ENCODE peak calls at places on chromosomes 5 and 9, in nine cellular contexts. H, O, A, D, V, P, N, U and K are unnamed samples.

GRCh38 chr9:13705356-13705755 is 425.9 kb upstream of the MPDZ start:
- DNase-seq in V (peak; percentile 67), U (no peak), O (no peak), N (no peak), P (no peak), H (peak; percentile 46), D (no peak), A (peak; percentile 84), K (no peak)

GRCh38 chr5:45089870-45090269 is 281.1 kb downstream of the MRPS30 start:
- DNase-seq in A (no peak), V (no peak), H (no peak), P (no peak), N (no peak), O (no peak), D (no peak), U (no peak), K (no peak)

GRCh38 chr5:178116406-178116885 is 3.1 kb downstream of the N4BP3 start:
- DNase-seq in N (peak; percentile 70), U (peak; percentile 31), P (no peak), D (no peak), V (no peak), H (no peak), A (no peak), O (no peak), K (no peak)

GRCh38 chr9:79976501-79977444 is 405.0 kb downstream of the TLE4 start:
- DNase-seq in N (no peak), A (no peak), D (no peak), H (no peak), U (no peak), V (no peak), O (no peak), P (no peak), K (peak; percentile 53)

GRCh38 chr5:125198270-125198974 is 452.0 kb upstream of the ZNF608 start:
- DNase-seq in P (no peak), H (peak; percentile 71), U (peak; percentile 27), V (peak; percentile 91), A (peak; percentile 93), D (peak; percentile 62), O (peak; percentile 39), N (no peak), K (no peak)

GRCh38 chr5:53091304-53091703 is 18.3 kb downstream of the MOCS2 start:
- DNase-seq in H (peak; percentile 64), V (peak; percentile 28), U (no peak), D (no peak), O (no peak), A (peak; percentile 72), P (no peak), N (no peak), K (no peak)

GRCh38 chr5:73625905-73626811 is at the start of gene ARHGEF28:
- DNase-seq in N (peak; percentile 55), D (peak; percentile 76), H (peak; percentile 58), V (no peak), A (peak; percentile 44), O (no peak), P (peak; percentile 20), U (peak; percentile 18), K (peak; percentile 24)

GRCh38 chr5:17952231-17952630 is 318.0 kb downstream of the TAF11L14 start:
- DNase-seq in D (no peak), A (no peak), N (no peak), H (no peak), P (no peak), O (no peak), U (no peak), V (no peak), K (no peak)

GRCh38 chr9:135961277-135961705 is at the start of gene UBAC1:
- DNase-seq in A (peak; percentile 90), V (peak; percentile 86), H (peak; percentile 94), U (peak; percentile 86), N (peak; percentile 100), O (peak; percentile 77), P (peak; percentile 88), D (peak; percentile 97), K (peak; percentile 97)

GRCh38 chr9:135960328-135961276 is 571 bp downstream of the UBAC1 start:
- DNase-seq in U (peak; percentile 26), H (no peak), D (peak; percentile 35), O (no peak), N (no peak), V (no peak), A (peak; percentile 15), P (peak; percentile 39), K (no peak)

GRCh38 chr9:135963338-135963737 is 2.2 kb upstream of the UBAC1 start:
- DNase-seq in A (no peak), H (no peak), O (no peak), V (no peak), U (no peak), P (no peak), N (no peak), D (no peak), K (no peak)

GRCh38 chr9:135962696-135963307 is 1.6 kb upstream of the UBAC1 start:
- DNase-seq in U (no peak), P (no peak), V (no peak), H (no peak), A (no peak), D (no peak), N (no peak), O (no peak), K (no peak)

DNA sequence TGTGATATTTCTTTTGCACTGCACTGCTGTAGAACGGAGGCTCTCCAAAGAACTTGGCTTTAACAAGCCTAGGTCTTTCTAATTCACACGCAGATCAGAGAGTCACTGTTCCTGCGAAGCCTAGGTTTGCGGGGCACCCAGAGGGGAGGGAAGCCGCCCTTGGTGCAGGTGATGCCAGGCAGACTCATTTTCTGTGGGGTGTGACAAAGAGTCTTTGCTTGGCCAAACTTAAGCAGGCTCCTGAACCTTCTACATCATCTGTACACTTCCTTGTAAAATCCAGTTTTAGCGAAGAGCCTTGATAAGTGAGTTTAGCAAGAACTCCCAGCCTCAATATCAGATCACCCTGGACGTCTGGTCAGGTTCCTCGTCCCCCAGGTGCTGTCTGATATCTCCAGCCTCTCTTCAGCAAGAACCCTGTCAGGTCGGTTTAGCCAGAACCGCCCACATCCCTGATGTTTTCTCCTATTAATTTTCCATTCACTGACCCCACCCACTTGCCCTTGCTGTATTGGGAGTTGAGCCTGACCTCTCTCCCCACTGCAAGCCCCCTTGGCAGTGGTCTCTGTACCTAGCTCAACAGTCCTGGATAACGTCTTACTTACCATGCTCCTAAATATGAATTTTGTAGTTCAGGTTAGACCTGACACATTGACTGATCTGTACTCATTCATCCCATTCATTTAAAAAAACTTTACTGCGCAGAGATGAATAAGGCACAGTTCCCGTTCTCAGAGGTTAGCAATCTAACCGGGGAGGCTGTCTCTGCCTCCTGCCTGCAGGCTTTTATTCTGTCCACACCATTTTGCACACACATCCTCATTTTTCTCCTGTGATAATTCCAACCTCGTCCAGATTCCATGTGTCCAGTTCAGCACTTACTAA is 880 bp upstream of the UBAC1 start:
- DNase-seq in P (no peak), V (no peak), O (no peak), A (no peak), U (no peak), N (no peak), H (no peak), D (no peak), K (no peak)
- TF ChIP-seq CTCF in P (no peak), V (no peak), O (no peak), A (no peak), U (no peak), N (no peak), H (no peak), D (no peak), K (no peak)

DNA sequence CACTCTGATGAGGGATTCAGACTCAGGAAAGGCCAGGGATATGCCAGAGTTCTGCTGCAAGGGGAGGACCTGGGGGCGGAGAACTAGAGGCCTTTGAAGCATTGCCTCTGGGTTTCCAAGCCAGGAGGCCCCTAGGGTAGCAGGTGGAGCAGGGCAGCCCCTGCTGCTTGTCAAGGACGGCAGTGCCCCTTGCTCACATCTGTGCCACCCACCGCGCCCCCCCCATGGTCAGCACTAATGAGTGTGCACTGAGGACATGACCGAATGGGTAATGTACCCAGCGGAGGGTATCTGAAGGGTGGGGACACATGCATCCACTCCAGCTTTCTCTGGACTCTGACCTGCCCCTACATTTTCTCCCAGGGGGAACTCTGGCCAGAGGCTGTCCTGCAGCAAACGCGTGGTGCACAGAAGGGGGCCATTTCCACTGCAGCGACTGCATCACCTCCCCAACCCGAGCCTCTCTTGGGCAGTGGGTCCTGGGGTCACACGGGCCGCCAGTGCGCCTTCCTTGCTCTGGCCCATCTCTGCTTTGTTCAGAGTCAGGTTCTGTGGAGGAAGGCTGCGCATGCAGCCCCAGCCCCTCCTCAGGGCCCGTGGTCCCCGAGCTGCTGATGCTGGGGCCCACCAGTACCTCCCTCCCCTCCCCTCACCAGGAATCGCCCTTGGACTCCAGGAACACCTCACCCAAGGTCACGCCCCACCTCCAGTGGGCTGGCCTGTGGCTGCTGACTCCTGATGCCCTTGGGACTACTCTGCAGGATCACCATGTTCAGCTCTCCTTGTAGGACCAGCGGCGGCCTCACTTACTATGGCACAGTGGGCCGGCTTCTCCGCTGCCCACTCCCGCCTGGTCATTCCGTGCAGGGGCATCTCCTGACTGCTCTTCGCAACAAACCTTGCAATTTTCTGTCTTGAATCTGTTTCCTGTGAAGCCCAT is 31.2 kb downstream of the STC2 start:
- DNase-seq in D (no peak), P (no peak), U (no peak), N (no peak), V (no peak), A (no peak), H (no peak), O (no peak), K (no peak)
- TF ChIP-seq CTCF in D (no peak), P (no peak), U (no peak), N (no peak), V (no peak), A (no peak), H (no peak), O (no peak), K (no peak)

GRCh38 chr9:34046784-34047379 is 1.8 kb downstream of the UBAP2 start:
- DNase-seq in H (no peak), N (no peak), U (no peak), O (no peak), P (no peak), A (no peak), D (no peak), V (no peak), K (no peak)

GRCh38 chr9:34047864-34048729 is 590 bp downstream of the UBAP2 start:
- DNase-seq in H (peak; percentile 14), V (no peak), A (no peak), P (peak; percentile 27), D (peak; percentile 55), N (peak; percentile 57), O (no peak), U (peak; percentile 19), K (no peak)

GRCh38 chr9:34049630-34050384 is 1.1 kb upstream of the UBAP2 start:
- DNase-seq in D (no peak), P (no peak), V (no peak), U (no peak), O (no peak), H (no peak), A (no peak), N (no peak), K (no peak)

GRCh38 chr9:34045903-34046302 is 2.8 kb downstream of the UBAP2 start:
- DNase-seq in V (no peak), P (no peak), U (no peak), O (no peak), H (no peak), A (no peak), D (no peak), N (no peak), K (no peak)

GRCh38 chr9:34048730-34049629 is at the start of gene UBAP2:
- DNase-seq in U (peak; percentile 93), A (peak; percentile 98), D (peak; percentile 99), N (peak; percentile 93), V (peak; percentile 98), O (peak; percentile 99), H (peak; percentile 98), P (peak; percentile 92), K (peak; percentile 62)
- TF ChIP-seq CTCF in U (no peak), A (no peak), D (no peak), N (no peak), V (no peak), O (no peak), H (no peak), P (no peak), K (peak; percentile 3)

DNA sequence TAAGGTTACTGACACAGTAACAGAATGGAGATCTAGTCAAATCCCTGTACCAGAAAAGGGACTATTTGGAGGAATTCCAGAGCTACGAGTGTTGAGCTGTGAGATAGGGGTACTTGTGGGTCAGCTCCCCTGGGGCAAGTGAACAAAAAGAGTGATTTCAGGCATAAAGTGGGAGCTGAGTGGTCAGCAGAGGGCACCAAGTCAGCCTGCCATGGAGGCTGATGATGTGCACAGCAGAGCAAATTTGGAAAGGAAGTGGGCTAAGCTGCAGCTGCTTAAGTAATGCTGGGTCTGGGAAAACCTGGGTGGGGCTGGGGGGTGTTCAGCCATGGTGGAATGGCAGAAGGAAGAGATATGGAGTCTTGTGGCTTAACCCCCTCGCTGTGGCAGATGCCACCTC is 327.9 kb downstream of the NTRK2 start:
- DNase-seq in U (no peak), A (no peak), V (no peak), O (no peak), H (no peak), D (no peak), N (no peak), P (no peak), K (no peak)
- TF ChIP-seq CTCF in U (no peak), A (no peak), V (no peak), O (no peak), H (no peak), D (no peak), N (peak; percentile 35), P (peak; percentile 9), K (no peak)